ENCODE peak calls at places on chromosomes 2 and 18, in five cellular contexts. Y is ovary, M is psoas muscle, Q is neural progenitor cell, N is transverse colon. Z is an unnamed sample.

GRCh38 chr18:12015697-12016062 is 34.4 kb downstream of the IMPA2 start:
- DNase-seq in M (peak; percentile 87), Q (no peak), Y (no peak), N (peak; percentile 85), Z (no peak)

GRCh38 chr2:171965661-171966060 is 34.1 kb upstream of the METAP1D start:
- DNase-seq in N (no peak), Q (no peak), M (no peak), Y (no peak), Z (no peak)

GRCh38 chr2:31060397-31060796 is 77.8 kb downstream of the GALNT14 start:
- DNase-seq in Q (no peak), N (no peak), Y (no peak), M (no peak), Z (no peak)

GRCh38 chr2:3483227-3483985 is 35.9 kb downstream of the ADI1 start:
- DNase-seq in N (peak; percentile 55), M (peak; percentile 80), Y (peak; percentile 78), Q (peak; percentile 42), Z (no peak)

GRCh38 chr18:79413426-79413825 is 17.7 kb downstream of the NFATC1 start:
- DNase-seq in N (no peak), Q (no peak), M (peak; percentile 41), Y (no peak), Z (no peak)

GRCh38 chr2:26316041-26316440 is 29.9 kb upstream of the SELENOI start:
- DNase-seq in N (no peak), M (no peak), Q (peak; percentile 45), Y (no peak), Z (no peak)

GRCh38 chr2:237650455-237650850 is 23.1 kb downstream of the LRRFIP1 start:
- DNase-seq in M (no peak), N (no peak), Y (no peak), Q (no peak), Z (no peak)

GRCh38 chr2:83585250-83585649 is 873.8 kb downstream of the SUCLG1 start:
- DNase-seq in M (no peak), Q (no peak), N (no peak), Y (no peak), Z (no peak)

GRCh38 chr2:133213651-133214050 is 354.6 kb downstream of the NCKAP5 start:
- DNase-seq in Q (no peak), N (no peak), M (no peak), Y (no peak), Z (no peak)

DNA sequence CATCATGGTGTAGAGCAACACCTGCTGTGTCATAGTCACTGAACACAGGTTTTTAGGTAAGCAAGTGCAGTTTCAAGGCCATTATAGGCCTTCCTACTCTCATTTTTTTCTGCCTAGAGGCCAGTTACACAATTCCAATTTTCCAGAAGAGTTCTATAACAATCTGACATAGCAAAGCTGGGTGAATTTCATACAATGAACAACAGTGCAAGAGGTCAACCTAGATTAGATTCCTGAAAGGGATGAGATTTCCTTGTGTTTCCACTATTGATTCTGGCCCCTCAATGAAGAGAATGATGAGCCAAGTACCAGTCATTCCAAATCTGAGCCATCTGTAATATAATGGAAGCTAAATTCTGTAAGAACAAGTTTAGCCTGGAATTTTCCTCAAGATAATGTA is 15.3 kb upstream of the CD28 start:
- DNase-seq in Q (no peak), N (no peak), M (no peak), Y (no peak), Z (no peak)
- H3K4me1 ChIP-seq in Q (peaks cover 7% of the 10 kb centered on the region), N (no peaks in the 10 kb centered on the region), M (peaks cover 47% of the 10 kb centered on the region), Y (no peaks in the 10 kb centered on the region), Z (peaks cover 3% of the 10 kb centered on the region)

DNA sequence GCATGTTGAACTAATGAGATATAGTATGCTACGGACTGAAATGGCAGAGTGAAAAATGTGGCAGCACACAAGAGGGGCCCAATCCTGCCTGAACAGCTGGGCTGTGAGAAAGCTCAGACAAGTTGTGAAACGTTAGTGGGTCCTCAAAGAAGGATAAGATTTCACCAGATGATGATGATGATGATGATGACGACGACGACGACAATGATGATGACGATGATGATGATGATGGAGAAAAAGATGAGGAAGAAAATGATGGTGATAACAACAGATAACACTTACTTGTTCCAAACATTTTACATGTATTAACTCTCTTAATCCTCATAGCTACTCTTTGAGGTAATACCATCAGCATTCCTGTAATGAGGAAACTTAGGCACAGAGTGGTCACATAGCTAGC is 94.2 kb downstream of the WDPCP start:
- DNase-seq in M (no peak), Q (no peak), Y (no peak), N (no peak), Z (no peak)
- TF ChIP-seq CTCF in M (no peak), Q (no peak), Y (no peak), N (no peak), Z (no peak)

DNA sequence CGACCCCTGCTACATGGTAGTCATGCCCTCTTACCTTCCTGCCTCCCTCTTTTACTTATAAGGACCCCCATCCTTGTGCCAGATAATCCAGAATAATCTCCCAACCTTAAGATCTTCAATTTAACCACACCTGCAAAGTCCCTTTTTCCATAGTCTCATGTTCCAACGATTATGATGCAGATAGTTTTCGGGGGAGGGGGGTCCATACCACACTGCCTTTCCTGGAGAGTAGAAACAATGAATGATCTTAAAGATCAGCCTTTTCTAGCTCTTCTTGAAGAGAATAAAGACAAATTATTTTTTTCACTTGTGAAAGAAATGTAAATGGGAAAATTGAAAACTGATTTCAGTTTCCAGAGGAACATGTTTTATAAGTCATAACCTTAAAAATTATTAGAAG is 4.3 kb upstream of the FAM98A start:
- DNase-seq in Y (no peak), N (no peak), M (no peak), Q (no peak), Z (no peak)
- H3K4me1 ChIP-seq in Y (peaks cover 5% of the 10 kb centered on the region), N (peaks cover under 1% of the 10 kb centered on the region), M (peaks cover 13% of the 10 kb centered on the region), Q (peaks cover 6% of the 10 kb centered on the region), Z (peaks cover 6% of the 10 kb centered on the region)

GRCh38 chr2:221810216-221810615 is 238.1 kb upstream of the EPHA4 start:
- DNase-seq in M (no peak), N (no peak), Q (no peak), Y (no peak), Z (no peak)

GRCh38 chr2:221808488-221808887 is 236.4 kb upstream of the EPHA4 start:
- DNase-seq in Y (no peak), Q (no peak), N (no peak), M (no peak), Z (no peak)

DNA sequence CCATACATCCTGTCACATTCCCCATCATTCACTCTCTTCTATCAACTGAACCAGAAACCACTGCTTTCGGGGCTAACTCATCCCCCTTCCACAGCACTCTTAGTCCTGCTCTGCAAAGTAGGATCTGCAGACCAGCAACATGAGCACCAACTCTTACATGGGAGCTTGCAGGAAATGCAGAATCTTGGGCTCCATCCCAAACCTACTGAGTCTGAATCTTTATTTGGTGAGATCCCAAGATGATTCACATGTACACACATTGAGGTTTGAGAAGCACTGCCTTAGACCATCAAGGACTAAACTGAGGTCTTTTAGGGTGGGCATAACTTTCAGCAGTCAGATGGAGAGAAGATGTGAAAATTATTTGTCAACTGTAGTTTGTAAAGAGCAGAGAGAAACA is 235.6 kb upstream of the EPHA4 start:
- DNase-seq in M (no peak), Y (no peak), Q (no peak), N (no peak), Z (no peak)
- TF ChIP-seq CTCF in M (no peak), Y (no peak), Q (no peak), N (no peak), Z (no peak)

GRCh38 chr18:8046421-8046820 is 479.3 kb downstream of the PTPRM start:
- DNase-seq in Q (no peak), M (no peak), N (no peak), Y (no peak), Z (no peak)
- H3K4me1 ChIP-seq in Q (peaks cover 4% of the 10 kb centered on the region), M (peaks cover 8% of the 10 kb centered on the region), N (no peaks in the 10 kb centered on the region), Y (no peaks in the 10 kb centered on the region), Z (no peaks in the 10 kb centered on the region)

DNA sequence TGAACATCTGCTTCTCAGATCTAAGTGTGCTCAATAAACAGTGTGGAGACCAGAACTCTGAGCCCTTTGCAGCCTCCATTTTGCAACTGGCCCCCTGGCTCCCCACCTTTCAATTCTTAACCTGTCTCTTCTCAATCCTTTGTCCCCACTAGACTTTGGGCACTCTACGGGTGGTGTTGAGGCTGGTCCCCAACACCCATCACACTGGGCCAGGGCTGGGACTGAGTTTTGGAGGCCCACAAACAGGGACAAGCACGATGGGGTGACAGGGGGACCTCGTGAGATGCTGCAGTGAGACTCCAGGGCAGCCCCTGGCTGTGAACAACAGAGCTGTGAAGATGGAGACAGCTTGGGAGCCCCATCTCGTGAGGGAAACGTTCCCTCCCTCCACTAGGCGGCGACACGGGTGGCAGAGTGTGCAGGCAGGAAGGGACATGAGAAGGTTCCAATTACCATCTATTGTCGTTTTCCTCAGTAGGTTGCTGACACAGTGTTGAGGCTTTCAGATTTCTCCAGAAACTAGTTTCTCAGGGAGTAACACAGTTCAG is 1.2 kb downstream of the ANKMY1 start:
- DNase-seq in M (peak; percentile 59), N (peak; percentile 37), Y (no peak), Q (peak; percentile 59), Z (peak; percentile 77)
- TF ChIP-seq CTCF in M (no peak), N (no peak), Y (no peak), Q (peak; percentile 49), Z (peak; percentile 52)